ENCODE peak calls at places on chromosome 10, in seven cellular contexts. R is esophagus muscularis mucosa, Z is GM12891, Y is sigmoid colon, B is HCT116, T is breast epithelium, A is H1. M is an unnamed sample.

GRCh38 chr10:43282881-43283280 is 16.0 kb upstream of the RASGEF1A start:
- DNase-seq in R (no peak), Z (no peak), Y (no peak), B (no peak), T (no peak), A (no peak), M (no peak)

GRCh38 chr10:9508616-9509015 is 1454.1 kb downstream of the GATA3 start:
- DNase-seq in R (no peak), Z (no peak), Y (no peak), B (no peak), T (no peak), A (no peak), M (no peak)

GRCh38 chr10:33920351-33920750 is 585.9 kb upstream of the NRP1 start:
- DNase-seq in R (no peak), Z (no peak), Y (no peak), B (no peak), T (no peak), A (no peak), M (no peak)

GRCh38 chr10:78464856-78465221 is 431.2 kb downstream of the RPS24 start:
- DNase-seq in R (no peak), Z (no peak), Y (no peak), B (no peak), T (no peak), A (no peak), M (no peak)

GRCh38 chr10:133001114-133001513 is 58.7 kb upstream of the CFAP46 start:
- DNase-seq in R (no peak), Z (no peak), Y (no peak), B (no peak), T (no peak), A (no peak), M (no peak)

GRCh38 chr10:21531164-21531563 is 2.9 kb upstream of the MLLT10 start:
- DNase-seq in R (no peak), Z (no peak), Y (no peak), B (no peak), T (no peak), A (no peak), M (no peak)

GRCh38 chr10:91910467-91910866 is 1.2 kb upstream of the FGFBP3 start:
- DNase-seq in R (no peak), Z (no peak), Y (no peak), B (no peak), T (no peak), A (no peak), M (no peak)

GRCh38 chr10:59804220-59804619 is 51.0 kb upstream of the MRLN start:
- DNase-seq in R (no peak), Z (no peak), Y (no peak), B (no peak), T (no peak), A (no peak), M (no peak)

GRCh38 chr10:76299501-76299900 is 868.1 kb downstream of the LRMDA start:
- DNase-seq in R (peak; percentile 31), Z (no peak), Y (no peak), B (no peak), T (no peak), A (no peak), M (no peak)

GRCh38 chr10:80144302-80145131 is 12.0 kb downstream of the PLAC9 start:
- DNase-seq in R (no peak), Z (no peak), Y (no peak), B (peak; percentile 15), T (no peak), A (no peak), M (peak; percentile 37)

GRCh38 chr10:98664329-98665042 is 217.8 kb upstream of the HPS1 start:
- DNase-seq in R (no peak), Z (peak; percentile 12), Y (no peak), B (peak; percentile 47), T (no peak), A (no peak), M (no peak)

GRCh38 chr10:85997544-85997943 is 369.1 kb downstream of the GRID1 start:
- DNase-seq in R (no peak), Z (no peak), Y (no peak), B (no peak), T (no peak), A (no peak), M (no peak)

GRCh38 chr10:3784510-3785250 is at the start of gene KLF6:
- DNase-seq in R (no peak), Z (no peak), Y (peak; percentile 81), B (no peak), T (no peak), A (no peak), M (peak; percentile 47)

GRCh38 chr10:109894516-109894915 is 28.8 kb downstream of the XPNPEP1 start:
- DNase-seq in R (no peak), Z (no peak), Y (peak; percentile 92), B (no peak), T (peak; percentile 75), A (no peak), M (no peak)

GRCh38 chr10:126312167-126312566 is 76.1 kb downstream of the ADAM12 start:
- DNase-seq in R (peak; percentile 62), Z (no peak), Y (no peak), B (no peak), T (no peak), A (no peak), M (no peak)

GRCh38 chr10:25483999-25484398 is 309.2 kb downstream of the GPR158 start:
- DNase-seq in R (no peak), Z (no peak), Y (no peak), B (no peak), T (no peak), A (no peak), M (no peak)

GRCh38 chr10:97582169-97582568 is 2.0 kb upstream of the HOGA1 start:
- DNase-seq in R (no peak), Z (no peak), Y (peak; percentile 33), B (no peak), T (no peak), A (no peak), M (no peak)

GRCh38 chr10:7541137-7542087 is 125.4 kb downstream of the ITIH5 start:
- DNase-seq in R (no peak), Z (no peak), Y (peak; percentile 89), B (no peak), T (peak; percentile 65), A (peak; percentile 39), M (no peak)

GRCh38 chr10:63297941-63298340 is 164.8 kb downstream of the NRBF2 start:
- DNase-seq in R (no peak), Z (no peak), Y (no peak), B (no peak), T (no peak), A (no peak), M (no peak)

GRCh38 chr10:56090914-56091540 is 270.0 kb downstream of the ZWINT start:
- DNase-seq in R (no peak), Z (no peak), Y (no peak), B (no peak), T (no peak), A (no peak), M (no peak)

GRCh38 chr10:11879387-11880168 is 56.4 kb downstream of the PROSER2 start:
- DNase-seq in R (no peak), Z (no peak), Y (peak; percentile 58), B (no peak), T (no peak), A (no peak), M (no peak)

GRCh38 chr10:7520496-7521485 is 110.0 kb upstream of the SFMBT2 start:
- DNase-seq in R (no peak), Z (no peak), Y (no peak), B (no peak), T (no peak), A (no peak), M (no peak)

GRCh38 chr10:50799595-50799994 is 59.9 kb downstream of the ASAH2B start:
- DNase-seq in R (no peak), Z (no peak), Y (no peak), B (no peak), T (no peak), A (no peak), M (no peak)

GRCh38 chr10:3482200-3482993 is 302.6 kb downstream of the KLF6 start:
- DNase-seq in R (no peak), Z (no peak), Y (peak; percentile 88), B (peak; percentile 88), T (peak; percentile 83), A (no peak), M (peak; percentile 52)

GRCh38 chr10:95818663-95819062 is 62.7 kb downstream of the ENTPD1 start:
- DNase-seq in R (no peak), Z (no peak), Y (no peak), B (no peak), T (no peak), A (no peak), M (no peak)

GRCh38 chr10:5684318-5684970 is at the start of gene TASOR2:
- DNase-seq in R (peak; percentile 98), Z (peak; percentile 80), Y (peak; percentile 99), B (peak; percentile 94), T (peak; percentile 91), A (peak; percentile 97), M (peak; percentile 98)
- TF ChIP-seq POLR2A in R (no peak), Z (peak; percentile 74), Y (no peak), B (peak; percentile 54), T (no peak), A (peak; percentile 32), M (peak; percentile 36)

GRCh38 chr10:112955736-112956421 is 5.8 kb downstream of the TCF7L2 start:
- DNase-seq in R (no peak), Z (no peak), Y (peak; percentile 68), B (no peak), T (no peak), A (no peak), M (peak; percentile 24)
- TF ChIP-seq POLR2AphosphoS5 in R (no peak), Z (no peak), Y (peak; percentile 33), B (peak; percentile 50), T (no peak), A (no peak), M (no peak)

DNA sequence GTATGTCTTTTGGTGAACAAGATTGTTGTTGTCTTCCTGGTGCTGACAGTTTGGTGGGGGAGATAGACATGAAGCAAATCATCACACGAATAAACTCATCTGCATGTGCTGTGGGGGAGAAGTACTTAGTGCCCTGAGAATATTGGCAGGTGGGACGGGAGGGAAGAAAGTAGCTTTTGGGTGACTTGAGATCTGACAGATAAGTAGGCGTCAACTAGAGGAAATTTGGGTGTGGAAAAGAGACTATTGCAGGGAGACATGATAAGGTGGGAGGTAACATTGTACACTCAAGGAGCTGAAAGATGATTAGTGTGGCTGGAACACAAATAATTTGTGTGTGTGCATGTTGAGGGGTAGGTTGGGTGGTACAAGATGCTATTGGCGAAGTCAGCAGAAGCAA is 30.1 kb downstream of the CNNM2 start:
- DNase-seq in R (no peak), Z (no peak), Y (no peak), B (no peak), T (no peak), A (no peak), M (no peak)
- TF ChIP-seq POLR2A in R (no peak), Z (no peak), Y (no peak), B (no peak), T (no peak), A (no peak), M (no peak)

GRCh38 chr10:12972146-12972545 is 29.4 kb downstream of the CCDC3 start:
- DNase-seq in R (no peak), Z (no peak), Y (no peak), B (no peak), T (no peak), A (no peak), M (no peak)

GRCh38 chr10:12974845-12975199 is 26.7 kb downstream of the CCDC3 start:
- DNase-seq in R (no peak), Z (no peak), Y (no peak), B (no peak), T (no peak), A (no peak), M (no peak)

GRCh38 chr10:12975266-12975665 is 26.2 kb downstream of the CCDC3 start:
- DNase-seq in R (no peak), Z (no peak), Y (no peak), B (no peak), T (no peak), A (no peak), M (no peak)

GRCh38 chr10:12974123-12974844 is 27.2 kb downstream of the CCDC3 start:
- DNase-seq in R (no peak), Z (no peak), Y (no peak), B (no peak), T (no peak), A (no peak), M (no peak)

GRCh38 chr10:12973149-12973718 is 28.3 kb downstream of the CCDC3 start:
- DNase-seq in R (no peak), Z (no peak), Y (no peak), B (no peak), T (no peak), A (no peak), M (no peak)
- TF ChIP-seq POLR2AphosphoS5 in R (no peak), Z (no peak), Y (no peak), B (no peak), T (no peak), A (no peak), M (no peak)